ENCODE peak calls at places on chromosomes 16 and 17, in five cellular contexts. Y is fibroblast of mammary gland, Z is ovary, Q is mammary epithelial cell, I is HFF-Myc. G is an unnamed sample.

GRCh38 chr16:84559311-84559932 is 55.0 kb upstream of the MEAK7 start:
- DNase-seq in Z (no peak), I (no peak), Q (peak), Y (no peak), G (no peak)

GRCh38 chr16:56988948-56989945 is at the start of gene NLRC5:
- DNase-seq in Q (peak), Z (peak), I (no peak), Y (peak), G (peak)

GRCh38 chr17:39400547-39401411 is 647 bp downstream of the FBXL20 start:
- DNase-seq in Q (peak), I (no peak), Y (no peak), Z (no peak), G (peak)

GRCh38 chr17:83062011-83062817 is 17.2 kb upstream of the METRNL start:
- DNase-seq in I (no peak), Z (no peak), Y (no peak), Q (no peak), G (no peak)

GRCh38 chr17:50349241-50349595 is 3.3 kb downstream of the XYLT2 start:
- DNase-seq in I (no peak), Z (peak), Q (no peak), Y (no peak), G (no peak)

GRCh38 chr17:46943511-46944393 is 20.8 kb downstream of the GOSR2 start:
- DNase-seq in Q (no peak), I (no peak), Y (peak), Z (peak), G (no peak)

GRCh38 chr17:45584092-45585036 is 93.8 kb upstream of the PLEKHM1 start:
- DNase-seq in I (no peak), Q (peak), Y (peak), Z (peak), G (peak)

GRCh38 chr16:86834451-86835035 is 256.2 kb downstream of the FOXL1 start:
- DNase-seq in Q (no peak), I (peak), Z (no peak), Y (peak), G (no peak)

GRCh38 chr17:34009946-34010345 is 245.1 kb upstream of the CCL2 start:
- DNase-seq in Q (no peak), I (no peak), Y (no peak), Z (no peak), G (no peak)

GRCh38 chr17:69434164-69434579 is 19.7 kb downstream of the MAP2K6 start:
- DNase-seq in I (no peak), Q (peak), Z (no peak), Y (peak), G (peak)

GRCh38 chr17:27076814-27077213 is 217.1 kb upstream of the WSB1 start:
- DNase-seq in Q (no peak), Y (no peak), Z (no peak), I (no peak), G (no peak)

GRCh38 chr16:67526149-67526732 is 2.4 kb upstream of the RIPOR1 start:
- DNase-seq in I (no peak), Q (peak), Y (no peak), Z (no peak), G (peak)

GRCh38 chr16:64090327-64090726 is 1031.5 kb downstream of the CDH11 start:
- DNase-seq in I (no peak), Z (no peak), Y (no peak), Q (no peak), G (no peak)

GRCh38 chr17:64218066-64218465 is 45.0 kb downstream of the TEX2 start:
- DNase-seq in I (no peak), Q (no peak), Z (no peak), Y (no peak), G (no peak)

GRCh38 chr16:58109881-58110280 is 19.3 kb downstream of the CFAP20 start:
- DNase-seq in Y (no peak), Q (no peak), Z (no peak), I (no peak), G (no peak)

GRCh38 chr16:23348579-23349469 is 46.7 kb downstream of the SCNN1B start:
- DNase-seq in Q (no peak), Z (peak), I (no peak), Y (no peak), G (no peak)

GRCh38 chr16:3101018-3101840 is 2.1 kb upstream of the ZSCAN10 start:
- DNase-seq in Z (no peak), Q (no peak), I (no peak), Y (peak), G (peak)

GRCh38 chr16:969508-970378 is 1.0 kb downstream of the LMF1 start:
- DNase-seq in I (no peak), Y (peak), Z (peak), Q (no peak), G (no peak)

GRCh38 chr16:86354641-86355040 is 155.7 kb upstream of the FOXF1 start:
- DNase-seq in I (no peak), Y (peak), Z (no peak), Q (no peak), G (no peak)

GRCh38 chr16:46929378-46930332 is 43.8 kb downstream of the DNAJA2 start:
- DNase-seq in Z (peak), I (peak), Y (peak), Q (peak), G (peak)

GRCh38 chr16:82701302-82702022 is 74.7 kb downstream of the CDH13 start:
- DNase-seq in Q (no peak), Y (no peak), I (no peak), Z (no peak), G (no peak)

GRCh38 chr16:86261379-86261778 is 248.9 kb upstream of the FOXF1 start:
- DNase-seq in I (no peak), Z (no peak), Q (peak), Y (peak), G (no peak)

GRCh38 chr17:876272-876671 is 94.1 kb downstream of the MRM3 start:
- DNase-seq in Y (no peak), I (no peak), Q (no peak), Z (no peak), G (no peak)

GRCh38 chr16:48054881-48055601 is 100.8 kb downstream of the ABCC12 start:
- DNase-seq in Y (peak), Q (peak), Z (peak), I (peak), G (peak)
- TF ChIP-seq CTCF in Y (peak), Q (peak), Z (peak), I (peak), G (peak)

GRCh38 chr17:81520021-81520894 is 7.7 kb upstream of the ACTG1 start:
- DNase-seq in Q (no peak), Y (no peak), Z (no peak), I (no peak), G (no peak)

GRCh38 chr17:81524865-81525159 is 3.4 kb upstream of the FSCN2 start:
- DNase-seq in Y (no peak), I (no peak), Z (no peak), Q (no peak), G (no peak)

GRCh38 chr17:81522491-81523125 is 5.6 kb upstream of the FSCN2 start:
- DNase-seq in Q (no peak), I (no peak), Z (no peak), Y (no peak), G (no peak)

GRCh38 chr17:81524063-81524864 is 3.9 kb upstream of the FSCN2 start:
- DNase-seq in I (no peak), Q (no peak), Y (no peak), Z (no peak), G (no peak)

GRCh38 chr17:81523139-81524062 is 4.8 kb upstream of the FSCN2 start:
- DNase-seq in Y (no peak), Q (no peak), Z (no peak), I (no peak), G (no peak)
- TF ChIP-seq CTCF in Y (no peak), Q (no peak), Z (no peak), I (no peak), G (peak)

GRCh38 chr16:31920373-31920772 is 46.8 kb downstream of the ZNF267 start:
- DNase-seq in Z (no peak), I (no peak), Y (no peak), Q (no peak), G (no peak)
- TF ChIP-seq CTCF in Z (no peak), I (no peak), Y (no peak), Q (no peak), G (no peak)

DNA sequence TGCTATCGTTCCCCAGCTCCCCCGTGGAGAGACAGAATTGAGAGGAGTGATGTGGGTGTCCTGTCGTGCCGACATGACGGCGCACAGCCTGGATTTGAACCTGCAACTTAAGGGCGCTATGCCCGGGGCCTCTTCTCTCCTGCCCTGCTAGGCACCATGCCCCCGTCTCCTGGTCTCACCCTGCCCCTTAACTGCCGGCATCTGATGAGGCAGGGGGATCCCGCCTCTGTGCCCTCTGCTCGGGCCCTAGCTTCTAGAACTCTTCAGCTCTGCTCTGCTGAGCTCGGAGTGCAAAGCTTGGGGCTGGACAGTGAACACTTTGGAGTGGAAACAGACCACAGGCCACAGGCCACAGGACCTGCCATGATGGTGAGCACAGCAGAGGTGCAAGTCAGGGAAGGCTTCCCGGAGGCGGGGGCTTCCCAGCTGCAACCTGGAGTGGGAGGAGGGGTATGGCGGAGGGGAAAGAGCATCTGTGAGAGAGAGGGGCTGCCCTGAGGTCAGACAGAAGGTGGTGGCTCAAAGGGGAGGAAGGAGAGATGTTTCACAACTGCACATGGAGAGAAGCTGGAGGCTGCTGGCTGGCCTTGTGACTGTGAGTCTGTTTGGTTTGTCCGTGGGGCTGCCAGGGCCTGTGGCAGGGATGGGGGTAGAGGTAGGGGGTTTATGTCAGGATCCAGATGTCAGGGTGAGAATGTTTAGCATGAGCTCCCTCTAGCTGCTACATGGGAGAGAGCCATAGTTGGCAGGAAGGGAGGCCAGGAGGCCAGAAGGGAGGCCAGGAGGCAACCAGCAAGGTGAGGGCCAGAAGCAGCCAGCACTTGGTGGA is 107.8 kb downstream of the CRLF3 start:
- DNase-seq in Q (no peak), Y (peak), Z (peak), I (no peak), G (no peak)
- TF ChIP-seq CTCF in Q (no peak), Y (peak), Z (no peak), I (peak), G (peak)

GRCh38 chr17:44197107-44197506 is 2.6 kb downstream of the ATXN7L3 start:
- DNase-seq in Z (no peak), Y (no peak), I (no peak), Q (no peak), G (no peak)

GRCh38 chr17:44197980-44198720 is 1.5 kb downstream of the ATXN7L3 start:
- DNase-seq in Q (peak), I (no peak), Y (peak), Z (peak), G (peak)

GRCh38 chr17:44199553-44200477 is at the start of gene ATXN7L3:
- DNase-seq in Y (peak), I (peak), Q (peak), Z (peak), G (peak)

GRCh38 chr17:44200478-44201155 is 933 bp upstream of the ATXN7L3 start:
- DNase-seq in Q (no peak), Z (no peak), Y (no peak), I (no peak), G (no peak)

DNA sequence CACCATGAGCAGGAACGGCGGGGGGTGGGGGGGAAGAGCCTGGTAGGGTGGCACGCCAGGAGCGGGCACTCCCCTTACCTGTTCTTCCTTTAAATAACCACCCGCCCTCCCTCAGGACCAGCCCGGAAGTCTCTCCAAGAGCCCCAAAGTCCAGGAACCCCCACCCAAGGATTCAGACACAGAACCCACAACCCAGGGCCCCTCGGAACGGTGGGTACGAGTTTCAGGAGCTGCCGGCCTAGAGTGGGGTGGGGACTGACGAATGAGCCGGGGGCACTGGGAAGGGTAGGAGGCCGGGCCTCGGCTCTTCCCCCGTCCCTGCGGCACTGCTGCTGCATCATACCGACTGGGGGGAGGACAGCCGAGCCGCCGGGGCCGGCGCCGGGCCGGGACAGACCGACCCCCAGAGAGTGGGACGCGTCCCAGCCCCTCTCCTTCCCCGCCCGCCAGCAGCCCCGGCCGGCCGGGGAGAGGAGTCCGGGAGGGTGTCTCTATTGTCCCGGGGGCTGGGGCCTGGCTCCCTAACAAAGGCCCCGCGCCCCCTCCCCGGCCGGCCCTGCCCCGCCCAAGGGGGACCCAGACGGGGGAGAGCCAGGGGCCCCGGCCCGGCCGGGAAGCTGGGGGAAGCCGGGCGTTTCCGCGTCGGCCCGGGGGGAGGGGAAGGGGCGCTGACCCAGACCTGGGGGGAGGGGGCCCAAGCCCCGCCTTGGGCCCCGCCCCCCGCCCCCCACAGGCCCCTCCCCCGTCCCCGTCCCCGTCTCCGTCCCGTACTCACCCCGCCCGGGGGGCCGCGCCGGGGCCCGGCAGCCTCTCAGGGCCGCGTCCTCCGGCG is 747 bp downstream of the ATXN7L3 start:
- DNase-seq in Z (peak), I (no peak), Q (peak), Y (no peak), G (peak)
- TF ChIP-seq CTCF in Z (no peak), I (no peak), Q (no peak), Y (no peak), G (no peak)

GRCh38 chr16:8173111-8173644 is 417.1 kb downstream of the TMEM114 start:
- DNase-seq in I (peak), Y (peak), Z (peak), Q (peak), G (peak)
- TF ChIP-seq CTCF in I (peak), Y (peak), Z (no peak), Q (peak), G (peak)

GRCh38 chr16:11232302-11232851 is 23.6 kb downstream of the SOCS1 start:
- DNase-seq in Y (no peak), I (no peak), Q (no peak), Z (no peak), G (no peak)

GRCh38 chr16:11232852-11233726 is 22.9 kb downstream of the SOCS1 start:
- DNase-seq in Z (no peak), Y (no peak), I (no peak), Q (no peak), G (no peak)

GRCh38 chr16:11235703-11235991 is 20.4 kb downstream of the SOCS1 start:
- DNase-seq in Y (no peak), Q (no peak), Z (no peak), I (no peak), G (no peak)

GRCh38 chr16:11234884-11235702 is 20.9 kb downstream of the SOCS1 start:
- DNase-seq in Y (no peak), I (no peak), Q (no peak), Z (no peak), G (no peak)

GRCh38 chr16:11233727-11234376 is 22.2 kb downstream of the SOCS1 start:
- DNase-seq in Z (no peak), Y (no peak), I (no peak), Q (no peak), G (no peak)
- TF ChIP-seq CTCF in Z (no peak), Y (no peak), I (no peak), Q (no peak), G (no peak)

DNA sequence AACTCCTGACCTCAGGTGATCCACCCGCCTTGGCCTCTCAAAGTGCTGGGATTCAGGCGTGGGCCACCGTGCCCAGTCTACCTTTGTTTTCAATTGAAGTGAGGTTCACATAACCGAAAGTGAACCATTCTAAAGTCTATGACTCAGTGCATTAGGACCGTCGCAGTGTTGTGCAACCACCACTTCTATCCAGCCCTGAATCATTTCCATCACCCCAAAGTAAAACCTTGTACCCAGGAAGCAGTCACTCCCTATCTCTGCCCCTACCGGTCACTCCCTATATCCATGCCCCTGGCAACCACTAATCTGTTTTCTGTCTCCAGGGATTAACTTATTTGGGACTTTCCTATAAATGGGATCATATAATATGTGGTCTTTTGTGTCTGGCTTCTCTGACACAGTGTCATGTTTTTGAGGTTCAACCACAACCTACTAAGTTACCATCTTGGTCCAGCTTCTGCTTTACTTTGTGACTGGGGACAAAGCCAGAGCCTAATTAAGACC is 28.3 kb upstream of the CDC42EP4 start:
- DNase-seq in Q (peak), Z (no peak), Y (peak), I (peak), G (peak)
- TF ChIP-seq CTCF in Q (peak), Z (no peak), Y (peak), I (peak), G (peak)

G was measured in epithelial cell of esophagus.